ENCODE peak calls at places on chromosomes 5 and 9, in seven cellular contexts. One of them, this sample, is unnamed.

GRCh38 chr9:129498451-129499376 is 122.2 kb downstream of the C9orf50 start:
- DNase-seq in dorsolateral prefrontal cortex: no peak
- DNase-seq in neural crest cell: no peak
- DNase-seq in foreskin fibroblast: no peak
- DNase-seq in ovary: no peak
- DNase-seq in upper lobe of right lung: no peak
- DNase-seq in fibroblast of mammary gland: no peak
- DNase-seq in this sample: no peak

GRCh38 chr5:142830241-142831018 is 60.3 kb downstream of the ARHGAP26 start:
- DNase-seq in upper lobe of right lung: no peak
- DNase-seq in ovary: no peak
- DNase-seq in neural crest cell: no peak
- DNase-seq in fibroblast of mammary gland: peak
- DNase-seq in foreskin fibroblast: no peak
- DNase-seq in dorsolateral prefrontal cortex: no peak
- DNase-seq in this sample: no peak

GRCh38 chr9:33374634-33375237 is 27.6 kb downstream of the AQP7 start:
- DNase-seq in fibroblast of mammary gland: peak
- DNase-seq in neural crest cell: peak
- DNase-seq in foreskin fibroblast: peak
- DNase-seq in ovary: peak
- DNase-seq in dorsolateral prefrontal cortex: peak
- DNase-seq in upper lobe of right lung: peak
- DNase-seq in this sample: peak

GRCh38 chr9:127121628-127122175 is 733 bp downstream of the ANGPTL2 start:
- DNase-seq in neural crest cell: peak
- DNase-seq in fibroblast of mammary gland: no peak
- DNase-seq in upper lobe of right lung: no peak
- DNase-seq in ovary: peak
- DNase-seq in dorsolateral prefrontal cortex: no peak
- DNase-seq in foreskin fibroblast: peak
- DNase-seq in this sample: no peak

GRCh38 chr5:27125856-27126255 is 87.5 kb upstream of the CDH9 start:
- DNase-seq in foreskin fibroblast: no peak
- DNase-seq in ovary: no peak
- DNase-seq in neural crest cell: no peak
- DNase-seq in dorsolateral prefrontal cortex: no peak
- DNase-seq in fibroblast of mammary gland: no peak
- DNase-seq in upper lobe of right lung: no peak
- DNase-seq in this sample: no peak

GRCh38 chr9:124040935-124041816 is 29.6 kb downstream of the LHX2 start:
- DNase-seq in fibroblast of mammary gland: no peak
- DNase-seq in ovary: no peak
- DNase-seq in neural crest cell: peak
- DNase-seq in dorsolateral prefrontal cortex: no peak
- DNase-seq in foreskin fibroblast: no peak
- DNase-seq in upper lobe of right lung: peak
- DNase-seq in this sample: peak

GRCh38 chr5:163306421-163306820 is 131.0 kb upstream of the CCNG1 start:
- DNase-seq in ovary: no peak
- DNase-seq in fibroblast of mammary gland: peak
- DNase-seq in upper lobe of right lung: no peak
- DNase-seq in dorsolateral prefrontal cortex: no peak
- DNase-seq in foreskin fibroblast: no peak
- DNase-seq in neural crest cell: no peak
- DNase-seq in this sample: no peak

GRCh38 chr9:106324071-106324470 is 538.9 kb upstream of the ZNF462 start:
- DNase-seq in upper lobe of right lung: no peak
- DNase-seq in neural crest cell: no peak
- DNase-seq in foreskin fibroblast: no peak
- DNase-seq in ovary: no peak
- DNase-seq in fibroblast of mammary gland: no peak
- DNase-seq in dorsolateral prefrontal cortex: no peak
- DNase-seq in this sample: no peak

GRCh38 chr5:97383996-97384395 is 200.9 kb upstream of the RIOK2 start:
- DNase-seq in upper lobe of right lung: no peak
- DNase-seq in foreskin fibroblast: peak
- DNase-seq in dorsolateral prefrontal cortex: no peak
- DNase-seq in neural crest cell: no peak
- DNase-seq in ovary: no peak
- DNase-seq in fibroblast of mammary gland: peak
- DNase-seq in this sample: no peak

GRCh38 chr5:172840077-172840777 is 6.2 kb downstream of the ERGIC1 start:
- DNase-seq in ovary: peak
- DNase-seq in foreskin fibroblast: no peak
- DNase-seq in neural crest cell: no peak
- DNase-seq in dorsolateral prefrontal cortex: peak
- DNase-seq in fibroblast of mammary gland: peak
- DNase-seq in upper lobe of right lung: no peak
- DNase-seq in this sample: no peak

GRCh38 chr5:84228266-84228665 is 156.4 kb downstream of the EDIL3 start:
- DNase-seq in upper lobe of right lung: no peak
- DNase-seq in fibroblast of mammary gland: no peak
- DNase-seq in neural crest cell: no peak
- DNase-seq in dorsolateral prefrontal cortex: no peak
- DNase-seq in foreskin fibroblast: no peak
- DNase-seq in ovary: no peak
- DNase-seq in this sample: no peak

GRCh38 chr5:82365744-82366228 is 87.6 kb upstream of the RPS23 start:
- DNase-seq in upper lobe of right lung: no peak
- DNase-seq in foreskin fibroblast: peak
- DNase-seq in neural crest cell: no peak
- DNase-seq in dorsolateral prefrontal cortex: no peak
- DNase-seq in fibroblast of mammary gland: peak
- DNase-seq in ovary: no peak
- DNase-seq in this sample: no peak

GRCh38 chr5:74174366-74174765 is 466.2 kb downstream of the ENC1 start:
- DNase-seq in foreskin fibroblast: no peak
- DNase-seq in dorsolateral prefrontal cortex: no peak
- DNase-seq in upper lobe of right lung: no peak
- DNase-seq in ovary: no peak
- DNase-seq in fibroblast of mammary gland: no peak
- DNase-seq in neural crest cell: no peak
- DNase-seq in this sample: no peak

GRCh38 chr5:35320029-35320428 is 89.7 kb upstream of the PRLR start:
- DNase-seq in dorsolateral prefrontal cortex: no peak
- DNase-seq in neural crest cell: no peak
- DNase-seq in foreskin fibroblast: no peak
- DNase-seq in upper lobe of right lung: no peak
- DNase-seq in ovary: no peak
- DNase-seq in fibroblast of mammary gland: no peak
- DNase-seq in this sample: no peak

GRCh38 chr5:35319231-35320002 is 89.1 kb upstream of the PRLR start:
- DNase-seq in fibroblast of mammary gland: peak
- DNase-seq in upper lobe of right lung: no peak
- DNase-seq in dorsolateral prefrontal cortex: no peak
- DNase-seq in neural crest cell: no peak
- DNase-seq in ovary: no peak
- DNase-seq in foreskin fibroblast: no peak
- DNase-seq in this sample: no peak

GRCh38 chr5:35324679-35325078 is 94.4 kb upstream of the PRLR start:
- DNase-seq in ovary: no peak
- DNase-seq in neural crest cell: no peak
- DNase-seq in upper lobe of right lung: no peak
- DNase-seq in dorsolateral prefrontal cortex: no peak
- DNase-seq in foreskin fibroblast: no peak
- DNase-seq in fibroblast of mammary gland: no peak
- DNase-seq in this sample: no peak

GRCh38 chr5:35324201-35324600 is 93.9 kb upstream of the PRLR start:
- DNase-seq in foreskin fibroblast: no peak
- DNase-seq in dorsolateral prefrontal cortex: no peak
- DNase-seq in fibroblast of mammary gland: no peak
- DNase-seq in upper lobe of right lung: no peak
- DNase-seq in neural crest cell: no peak
- DNase-seq in ovary: no peak
- DNase-seq in this sample: no peak
- TF ChIP-seq CTCF in foreskin fibroblast: no peak
- TF ChIP-seq CTCF in dorsolateral prefrontal cortex: no peak
- TF ChIP-seq CTCF in fibroblast of mammary gland: no peak
- TF ChIP-seq CTCF in upper lobe of right lung: no peak
- TF ChIP-seq CTCF in neural crest cell: no peak
- TF ChIP-seq CTCF in ovary: no peak
- TF ChIP-seq CTCF in this sample: no peak

GRCh38 chr9:18397076-18397475 is 76.9 kb upstream of the ADAMTSL1 start:
- DNase-seq in dorsolateral prefrontal cortex: no peak
- DNase-seq in fibroblast of mammary gland: no peak
- DNase-seq in ovary: no peak
- DNase-seq in foreskin fibroblast: no peak
- DNase-seq in neural crest cell: no peak
- DNase-seq in upper lobe of right lung: no peak
- DNase-seq in this sample: no peak

GRCh38 chr9:18390393-18390792 is 83.6 kb upstream of the ADAMTSL1 start:
- DNase-seq in ovary: peak
- DNase-seq in foreskin fibroblast: peak
- DNase-seq in neural crest cell: no peak
- DNase-seq in dorsolateral prefrontal cortex: no peak
- DNase-seq in upper lobe of right lung: no peak
- DNase-seq in fibroblast of mammary gland: peak
- DNase-seq in this sample: no peak

GRCh38 chr9:18393340-18394130 is 80.4 kb upstream of the ADAMTSL1 start:
- DNase-seq in neural crest cell: no peak
- DNase-seq in upper lobe of right lung: no peak
- DNase-seq in fibroblast of mammary gland: peak
- DNase-seq in ovary: peak
- DNase-seq in dorsolateral prefrontal cortex: no peak
- DNase-seq in foreskin fibroblast: peak
- DNase-seq in this sample: no peak

GRCh38 chr9:18394847-18395355 is 79.1 kb upstream of the ADAMTSL1 start:
- DNase-seq in foreskin fibroblast: no peak
- DNase-seq in neural crest cell: no peak
- DNase-seq in ovary: no peak
- DNase-seq in dorsolateral prefrontal cortex: no peak
- DNase-seq in upper lobe of right lung: no peak
- DNase-seq in fibroblast of mammary gland: no peak
- DNase-seq in this sample: no peak

DNA sequence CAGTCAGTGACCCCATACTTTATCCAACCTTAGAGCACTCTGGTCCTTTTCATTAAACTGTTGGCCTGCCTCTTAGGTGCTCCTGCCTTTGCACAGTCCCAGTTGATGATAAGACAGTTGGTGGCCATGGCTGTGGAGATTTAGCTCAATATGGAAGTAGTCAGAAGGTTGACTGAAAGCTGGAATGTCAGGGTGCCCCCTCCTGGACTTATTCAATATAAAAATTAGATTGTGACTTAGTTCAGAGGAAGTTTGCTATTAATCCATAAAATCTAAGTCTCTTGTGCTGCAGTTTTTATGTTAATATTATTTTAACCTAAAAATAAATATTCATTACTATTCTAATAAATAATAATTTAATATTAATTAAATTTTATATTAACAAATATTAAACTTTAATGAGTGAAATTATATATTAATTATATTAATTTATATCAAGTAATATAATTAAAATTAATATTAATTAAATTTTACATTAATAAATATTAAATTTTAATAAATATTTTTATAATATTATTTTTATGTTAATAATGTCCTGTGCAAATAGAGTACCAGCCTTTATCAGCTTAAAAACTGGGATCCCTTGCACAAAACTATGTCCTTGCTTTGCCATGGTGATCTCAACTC is 77.7 kb upstream of the ADAMTSL1 start:
- DNase-seq in neural crest cell: no peak
- DNase-seq in ovary: no peak
- DNase-seq in foreskin fibroblast: no peak
- DNase-seq in dorsolateral prefrontal cortex: no peak
- DNase-seq in upper lobe of right lung: no peak
- DNase-seq in fibroblast of mammary gland: peak
- DNase-seq in this sample: no peak
- TF ChIP-seq CTCF in neural crest cell: peak
- TF ChIP-seq CTCF in ovary: no peak
- TF ChIP-seq CTCF in foreskin fibroblast: no peak
- TF ChIP-seq CTCF in dorsolateral prefrontal cortex: peak
- TF ChIP-seq CTCF in upper lobe of right lung: no peak
- TF ChIP-seq CTCF in fibroblast of mammary gland: peak
- TF ChIP-seq CTCF in this sample: no peak

GRCh38 chr5:35777358-35778087 is 79.2 kb upstream of the IL7R start:
- DNase-seq in dorsolateral prefrontal cortex: no peak
- DNase-seq in fibroblast of mammary gland: peak
- DNase-seq in foreskin fibroblast: peak
- DNase-seq in upper lobe of right lung: no peak
- DNase-seq in neural crest cell: peak
- DNase-seq in ovary: peak
- DNase-seq in this sample: peak
- TF ChIP-seq CTCF in dorsolateral prefrontal cortex: peak
- TF ChIP-seq CTCF in fibroblast of mammary gland: peak
- TF ChIP-seq CTCF in foreskin fibroblast: peak
- TF ChIP-seq CTCF in upper lobe of right lung: peak
- TF ChIP-seq CTCF in neural crest cell: peak
- TF ChIP-seq CTCF in ovary: peak
- TF ChIP-seq CTCF in this sample: peak

GRCh38 chr5:20570486-20570885 is 582.5 kb upstream of the CDH18 start:
- DNase-seq in ovary: no peak
- DNase-seq in dorsolateral prefrontal cortex: no peak
- DNase-seq in neural crest cell: no peak
- DNase-seq in upper lobe of right lung: no peak
- DNase-seq in fibroblast of mammary gland: no peak
- DNase-seq in foreskin fibroblast: no peak
- DNase-seq in this sample: no peak

GRCh38 chr5:20574576-20574975 is 586.6 kb upstream of the CDH18 start:
- DNase-seq in neural crest cell: no peak
- DNase-seq in dorsolateral prefrontal cortex: no peak
- DNase-seq in fibroblast of mammary gland: no peak
- DNase-seq in ovary: no peak
- DNase-seq in upper lobe of right lung: no peak
- DNase-seq in foreskin fibroblast: no peak
- DNase-seq in this sample: no peak

GRCh38 chr5:20575515-20575914 is 587.5 kb upstream of the CDH18 start:
- DNase-seq in foreskin fibroblast: no peak
- DNase-seq in neural crest cell: no peak
- DNase-seq in upper lobe of right lung: no peak
- DNase-seq in fibroblast of mammary gland: no peak
- DNase-seq in dorsolateral prefrontal cortex: no peak
- DNase-seq in ovary: no peak
- DNase-seq in this sample: no peak

DNA sequence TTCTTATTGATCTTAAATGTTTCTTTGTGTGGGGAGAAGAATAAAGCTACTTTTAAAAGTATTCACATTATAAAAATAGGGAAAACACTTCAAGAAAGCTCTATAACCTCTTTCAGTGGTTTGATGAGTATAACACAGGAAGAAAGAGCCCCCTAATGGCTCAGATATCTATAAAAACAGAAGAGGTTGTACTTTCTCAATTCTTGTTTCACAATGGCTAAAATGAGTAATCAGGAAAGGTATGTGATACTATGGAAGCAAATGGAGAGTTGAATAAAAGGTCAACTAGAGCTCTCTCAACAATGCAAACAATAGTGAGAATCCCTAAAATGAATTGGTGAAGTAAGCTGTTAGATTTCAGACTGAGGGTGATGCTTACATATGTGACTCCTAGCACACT is 584.6 kb upstream of the CDH18 start:
- DNase-seq in foreskin fibroblast: no peak
- DNase-seq in upper lobe of right lung: no peak
- DNase-seq in fibroblast of mammary gland: peak
- DNase-seq in neural crest cell: no peak
- DNase-seq in dorsolateral prefrontal cortex: no peak
- DNase-seq in ovary: no peak
- DNase-seq in this sample: no peak
- TF ChIP-seq CTCF in foreskin fibroblast: no peak
- TF ChIP-seq CTCF in upper lobe of right lung: no peak
- TF ChIP-seq CTCF in fibroblast of mammary gland: no peak
- TF ChIP-seq CTCF in neural crest cell: no peak
- TF ChIP-seq CTCF in dorsolateral prefrontal cortex: no peak
- TF ChIP-seq CTCF in ovary: no peak
- TF ChIP-seq CTCF in this sample: no peak